ENCODE peak calls at places on chromosomes 11 and 22, in four cellular contexts. W is kidney; R is effector memory CD4-positive, alpha-beta T cell; H is AG04449. J is an unnamed sample.

GRCh38 chr11:101482556-101483124 is 101.2 kb downstream of the TRPC6 start:
- DNase-seq in R (no peak), H (no peak), W (no peak), J (no peak)

GRCh38 chr22:49995413-49996191 is 17.0 kb downstream of the IL17REL start:
- DNase-seq in W (no peak), R (no peak), H (no peak), J (no peak)

GRCh38 chr11:108496643-108497256 is 1.4 kb downstream of the POGLUT3 start:
- DNase-seq in W (no peak), R (no peak), H (no peak), J (no peak)

GRCh38 chr22:27194096-27194748 is 536.8 kb downstream of the MIAT start:
- DNase-seq in W (no peak), H (no peak), R (no peak), J (no peak)

GRCh38 chr11:76654980-76655379 is 15.6 kb downstream of the LRRC32 start:
- DNase-seq in W (no peak), R (no peak), H (no peak), J (no peak)

GRCh38 chr11:43315966-43316365 is 4.2 kb downstream of the API5 start:
- DNase-seq in H (no peak), W (no peak), R (no peak), J (no peak)

GRCh38 chr11:118343248-118343647 is 743 bp upstream of the CD3D start:
- DNase-seq in R (no peak), H (no peak), W (no peak), J (no peak)

GRCh38 chr11:1572200-1573076 is at the start of gene DUSP8:
- DNase-seq in H (no peak), R (peak; percentile 92), W (peak; percentile 96), J (peak; percentile 82)

GRCh38 chr11:77109236-77110019 is 6.8 kb downstream of the OMP start:
- DNase-seq in H (no peak), W (no peak), R (no peak), J (no peak)

GRCh38 chr22:47123006-47123826 is 360.8 kb downstream of the TBC1D22A start:
- DNase-seq in R (no peak), W (no peak), H (no peak), J (peak; percentile 27)

GRCh38 chr11:2525941-2526807 is 81.4 kb downstream of the KCNQ1 start:
- DNase-seq in W (peak; percentile 65), R (no peak), H (no peak), J (no peak)

GRCh38 chr11:11356842-11357241 is 3.8 kb upstream of the CSNK2A3 start:
- DNase-seq in R (no peak), H (no peak), W (no peak), J (no peak)

GRCh38 chr11:14132312-14132711 is 169.8 kb downstream of the SPON1 start:
- DNase-seq in H (no peak), R (no peak), W (no peak), J (no peak)
- H3K4me3 ChIP-seq in H (no peak overlapping the region), R (no peak overlapping the region), W (no peak overlapping the region), J (no peak overlapping the region)

GRCh38 chr22:35973388-35973787 is 55.2 kb downstream of the RBFOX2 start:
- DNase-seq in W (no peak), H (no peak), R (no peak), J (no peak)

GRCh38 chr22:35978889-35979288 is 49.7 kb downstream of the RBFOX2 start:
- DNase-seq in H (no peak), W (no peak), R (no peak), J (no peak)

GRCh38 chr22:35981900-35982299 is 46.7 kb downstream of the RBFOX2 start:
- DNase-seq in H (no peak), R (no peak), W (no peak), J (no peak)

GRCh38 chr22:35972559-35972958 is 56.1 kb downstream of the RBFOX2 start:
- DNase-seq in H (no peak), W (no peak), R (no peak), J (no peak)

GRCh38 chr22:35977136-35977535 is 51.5 kb downstream of the RBFOX2 start:
- DNase-seq in H (peak; percentile 86), R (no peak), W (no peak), J (no peak)
- H3K4me3 ChIP-seq in H (no peak overlapping the region), R (no peak overlapping the region), W (no peak overlapping the region), J (no peak overlapping the region)

GRCh38 chr11:116835042-116835772 is 2.2 kb downstream of the APOA1 start:
- DNase-seq in H (no peak), R (no peak), W (no peak), J (no peak)

GRCh38 chr11:116836648-116837023 is 786 bp downstream of the APOA1 start:
- DNase-seq in H (no peak), W (no peak), R (no peak), J (no peak)

GRCh38 chr11:116835791-116836647 is 1.4 kb downstream of the APOA1 start:
- DNase-seq in R (peak; percentile 62), W (peak; percentile 95), H (peak; percentile 55), J (peak; percentile 78)

GRCh38 chr11:116838321-116839084 is 1.1 kb upstream of the APOA1 start:
- DNase-seq in R (no peak), H (no peak), W (no peak), J (no peak)

DNA sequence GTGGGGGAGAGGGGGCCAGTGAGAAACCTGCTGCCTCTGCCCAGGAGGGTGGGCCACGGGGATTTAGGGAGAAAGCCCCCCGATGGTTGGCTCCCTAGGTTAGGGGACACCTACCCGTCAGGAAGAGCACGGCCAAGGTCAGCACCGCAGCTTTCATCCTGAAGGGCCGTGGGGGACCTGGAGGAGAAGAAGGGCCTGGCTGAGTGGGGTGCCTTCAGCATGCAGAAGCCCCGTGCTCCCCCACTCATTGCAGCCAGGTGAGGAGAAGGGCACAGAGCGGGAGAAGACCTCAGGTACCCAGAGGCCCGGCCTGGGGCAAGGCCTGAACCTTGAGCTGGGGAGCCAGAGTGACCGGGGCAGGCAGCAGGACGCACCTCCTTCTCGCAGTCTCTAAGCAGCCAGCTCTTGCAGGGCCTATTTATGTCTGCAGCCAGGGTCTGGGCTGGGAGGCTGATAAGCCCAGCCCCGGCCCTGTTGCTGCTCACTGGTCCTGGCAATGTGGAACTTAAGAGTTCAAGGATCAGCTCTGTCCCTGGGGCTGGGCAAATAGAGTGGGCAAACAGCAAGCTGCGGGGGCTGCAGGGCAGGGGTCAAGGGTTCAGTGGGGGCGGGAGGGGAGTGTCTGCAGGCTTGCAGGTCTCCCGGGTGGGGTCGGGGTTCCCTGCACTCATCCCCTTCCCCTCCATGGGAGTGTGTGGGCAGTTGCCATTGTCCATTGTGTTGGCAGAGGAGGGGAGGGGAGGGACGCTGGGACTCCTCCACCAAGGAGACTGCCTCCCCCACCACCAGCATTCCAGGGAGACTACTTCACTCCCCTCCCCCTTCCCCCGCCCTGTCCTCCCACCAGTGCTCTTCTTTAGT is at the start of gene APOA1:
- DNase-seq in W (no peak), H (no peak), R (no peak), J (no peak)
- H3K4me3 ChIP-seq in W (no peak within 1 kb of the TSS), H (no peak within 1 kb of the TSS), R (no peak within 1 kb of the TSS), J (no peak within 1 kb of the TSS)

GRCh38 chr22:20179455-20180244 is 28.8 kb upstream of the CCDC188 start:
- DNase-seq in W (no peak), R (no peak), H (no peak), J (no peak)

GRCh38 chr22:20182378-20182777 is 31.5 kb upstream of the CCDC188 start:
- DNase-seq in R (no peak), W (no peak), H (no peak), J (no peak)

GRCh38 chr22:20180245-20180630 is 29.4 kb upstream of the CCDC188 start:
- DNase-seq in W (no peak), R (no peak), H (no peak), J (no peak)

GRCh38 chr22:20180640-20181039 is 29.8 kb upstream of the CCDC188 start:
- DNase-seq in H (no peak), R (no peak), W (no peak), J (no peak)

DNA sequence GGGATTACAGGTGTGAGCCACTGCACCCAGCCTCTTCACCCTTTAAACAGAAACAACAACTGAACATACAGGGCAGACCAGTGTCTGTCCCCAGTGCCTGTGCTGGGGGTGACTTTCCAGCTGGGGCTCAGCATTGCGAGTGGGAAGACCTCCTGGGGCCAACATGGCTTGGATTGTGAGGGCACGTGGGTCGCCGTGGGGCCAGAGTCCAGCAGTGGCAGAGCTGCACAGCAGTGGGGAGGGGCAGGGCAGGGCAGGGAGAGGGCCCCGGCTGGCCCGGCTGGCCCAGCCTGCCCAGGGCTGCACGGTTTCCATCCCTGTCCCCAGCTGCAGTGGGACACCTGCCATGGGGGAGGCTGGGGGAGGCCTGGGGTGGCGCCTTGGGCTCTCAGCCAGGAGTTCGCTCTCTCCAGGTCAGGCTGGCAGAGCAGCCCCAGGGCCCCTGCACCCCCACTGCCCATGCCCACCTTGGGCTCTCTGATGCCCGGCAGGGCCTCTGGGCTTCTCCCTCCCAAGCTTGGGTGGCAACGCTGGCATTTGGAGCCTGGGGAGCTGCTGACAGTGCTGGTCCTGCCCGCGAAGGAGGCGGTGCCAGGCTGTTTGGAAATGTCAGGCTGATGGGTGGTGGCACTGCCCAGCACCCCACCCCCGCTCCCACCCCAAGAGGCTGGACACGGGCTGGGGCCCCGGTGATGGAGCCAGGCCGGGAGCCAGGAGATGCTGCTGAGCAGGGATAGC is 30.5 kb upstream of the CCDC188 start:
- DNase-seq in H (no peak), W (no peak), R (no peak), J (no peak)
- H3K4me3 ChIP-seq in H (no peak overlapping the region), W (no peak overlapping the region), R (no peak overlapping the region), J (no peak overlapping the region)

DNA sequence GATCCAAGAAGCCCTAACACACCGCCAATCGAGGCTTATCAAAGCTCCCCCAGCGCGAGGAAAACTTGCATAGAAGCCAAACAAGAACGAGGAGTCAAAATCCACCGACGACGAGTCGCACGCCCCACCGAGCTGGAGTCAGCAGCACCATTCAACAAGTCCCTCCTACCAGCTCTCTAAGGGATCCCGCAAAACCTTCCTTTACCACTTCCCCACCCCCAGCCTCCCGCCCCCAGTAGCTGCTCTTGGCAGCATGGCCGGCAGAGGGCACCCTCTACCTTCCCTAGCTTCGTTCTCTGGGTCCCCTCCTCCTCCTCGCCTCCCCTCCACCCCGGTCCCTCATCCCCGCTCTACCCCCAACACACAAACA is 1.4 kb downstream of the BDNF start:
- DNase-seq in H (peak; percentile 52), W (peak; percentile 82), R (no peak), J (peak; percentile 60)
- H3K4me3 ChIP-seq in H (peak overlapping the region; percentile 89), W (peak overlapping the region; percentile 50), R (no peak overlapping the region), J (peak overlapping the region; percentile 41)

GRCh38 chr11:75475767-75476650 is 43.0 kb upstream of the KLHL35 start:
- DNase-seq in R (no peak), H (no peak), W (peak; percentile 90), J (no peak)
- H3K4me3 ChIP-seq in R (no peak overlapping the region), H (no peak overlapping the region), W (no peak overlapping the region), J (no peak overlapping the region)

DNA sequence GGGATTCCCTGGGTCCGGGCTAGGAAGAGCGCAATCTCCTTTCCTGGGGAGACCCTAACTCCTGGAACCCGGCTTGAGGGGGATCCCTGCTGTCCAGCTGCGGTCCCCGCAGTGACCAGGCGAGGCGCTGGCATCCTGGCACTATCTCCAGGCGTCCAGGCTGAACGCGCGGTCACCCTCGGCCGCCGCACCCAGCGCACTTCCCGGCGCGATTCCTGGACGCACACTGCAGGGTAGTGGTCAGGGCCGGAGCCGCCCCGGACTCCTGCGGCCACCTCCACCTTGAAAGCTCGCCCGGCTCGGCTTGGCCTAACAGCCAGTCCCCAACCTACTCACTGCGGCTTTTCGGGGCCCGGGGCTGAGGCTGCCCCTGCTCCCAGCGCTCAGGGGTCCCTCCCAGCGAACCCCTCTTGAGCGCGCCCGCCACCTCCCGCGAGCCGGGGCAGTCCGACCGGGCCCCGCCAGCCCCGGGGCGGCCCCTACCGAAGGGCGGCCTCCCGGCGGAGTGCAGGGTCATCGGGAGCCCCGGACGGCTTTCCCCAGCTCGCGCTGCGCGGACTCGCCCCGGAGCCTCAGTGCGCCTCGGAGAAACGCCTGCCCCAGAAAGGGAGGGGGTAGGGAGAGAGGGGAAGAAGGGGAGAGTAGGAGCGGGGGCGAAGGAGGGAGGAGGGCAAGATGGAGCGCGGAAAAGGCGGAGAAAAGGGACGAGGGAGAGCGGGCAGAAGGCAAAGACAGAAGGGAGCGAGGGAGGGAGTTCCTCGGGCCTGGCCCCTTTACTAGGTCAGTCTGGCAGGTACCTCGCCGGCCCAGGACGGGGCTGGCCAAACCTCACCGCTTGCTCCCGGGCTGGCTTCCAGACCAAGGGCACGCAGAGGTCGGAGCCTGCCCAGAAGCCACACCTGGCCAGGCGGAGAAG is 1.0 kb downstream of the POU2AF3 start:
- DNase-seq in H (no peak), W (peak; percentile 90), R (no peak), J (peak; percentile 54)
- H3K4me3 ChIP-seq in H (peak overlapping the region; percentile 41), W (peak overlapping the region; percentile 64), R (no peak overlapping the region), J (peak overlapping the region; percentile 57)